ENCODE peak calls at places on chromosomes 4 and X, in six cellular contexts. One of them, this sample, is unnamed. For H3K27me3, the result is how much of the 10 kb centered on the place peaks cover.

GRCh38 chrX:130575831-130576404 is 174.1 kb downstream of the RBMX2 start:
- DNase-seq in tibial nerve: no peak
- DNase-seq in breast epithelium: no peak
- DNase-seq in ovary: peak
- DNase-seq in heart left ventricle: peak
- DNase-seq in thyroid gland: peak
- DNase-seq in this sample: no peak

GRCh38 chr4:153622778-153623240 is 61.3 kb upstream of the TLR2 start:
- DNase-seq in tibial nerve: no peak
- DNase-seq in breast epithelium: no peak
- DNase-seq in ovary: no peak
- DNase-seq in heart left ventricle: no peak
- DNase-seq in thyroid gland: no peak
- DNase-seq in this sample: no peak

GRCh38 chr4:151475338-151475737 is 66.4 kb downstream of the FHIP1A start:
- DNase-seq in tibial nerve: no peak
- DNase-seq in breast epithelium: no peak
- DNase-seq in ovary: no peak
- DNase-seq in heart left ventricle: no peak
- DNase-seq in thyroid gland: peak
- DNase-seq in this sample: no peak

GRCh38 chr4:155509619-155510018 is 132.9 kb upstream of the MAP9 start:
- DNase-seq in tibial nerve: no peak
- DNase-seq in breast epithelium: no peak
- DNase-seq in ovary: no peak
- DNase-seq in heart left ventricle: no peak
- DNase-seq in thyroid gland: no peak
- DNase-seq in this sample: no peak

GRCh38 chrX:148933881-148934280 is 433.5 kb downstream of the AFF2 start:
- DNase-seq in tibial nerve: no peak
- DNase-seq in breast epithelium: no peak
- DNase-seq in ovary: no peak
- DNase-seq in heart left ventricle: no peak
- DNase-seq in thyroid gland: no peak
- DNase-seq in this sample: no peak

GRCh38 chr4:8846046-8846720 is 25.5 kb downstream of the HMX1 start:
- DNase-seq in tibial nerve: no peak
- DNase-seq in breast epithelium: no peak
- DNase-seq in ovary: no peak
- DNase-seq in heart left ventricle: peak
- DNase-seq in thyroid gland: no peak
- DNase-seq in this sample: no peak

GRCh38 chr4:26993967-26994366 is 133.3 kb downstream of the STIM2 start:
- DNase-seq in tibial nerve: no peak
- DNase-seq in breast epithelium: no peak
- DNase-seq in ovary: no peak
- DNase-seq in heart left ventricle: no peak
- DNase-seq in thyroid gland: no peak
- DNase-seq in this sample: no peak

GRCh38 chrX:136156560-136157117 is 9.3 kb downstream of the FHL1 start:
- DNase-seq in tibial nerve: no peak
- DNase-seq in breast epithelium: no peak
- DNase-seq in ovary: no peak
- DNase-seq in heart left ventricle: no peak
- DNase-seq in thyroid gland: no peak
- DNase-seq in this sample: no peak

GRCh38 chrX:98795636-98796035 is 1614.4 kb downstream of the PCDH19 start:
- DNase-seq in tibial nerve: no peak
- DNase-seq in breast epithelium: no peak
- DNase-seq in ovary: no peak
- DNase-seq in heart left ventricle: no peak
- DNase-seq in thyroid gland: no peak
- DNase-seq in this sample: no peak

GRCh38 chr4:54658321-54659093 is 750 bp downstream of the KIT start:
- DNase-seq in tibial nerve: no peak
- DNase-seq in breast epithelium: peak
- DNase-seq in ovary: peak
- DNase-seq in heart left ventricle: peak
- DNase-seq in thyroid gland: peak
- DNase-seq in this sample: no peak

GRCh38 chr4:34148322-34148908 is 2095.9 kb downstream of the ARAP2 start:
- DNase-seq in tibial nerve: no peak
- DNase-seq in breast epithelium: no peak
- DNase-seq in ovary: no peak
- DNase-seq in heart left ventricle: no peak
- DNase-seq in thyroid gland: no peak
- DNase-seq in this sample: no peak

GRCh38 chr4:19472669-19473068 is 779.0 kb upstream of the SLIT2 start:
- DNase-seq in tibial nerve: no peak
- DNase-seq in breast epithelium: no peak
- DNase-seq in ovary: no peak
- DNase-seq in heart left ventricle: no peak
- DNase-seq in thyroid gland: no peak
- DNase-seq in this sample: no peak

GRCh38 chrX:44904542-44905115 is 31.6 kb downstream of the KDM6A start:
- DNase-seq in tibial nerve: no peak
- DNase-seq in breast epithelium: no peak
- DNase-seq in ovary: no peak
- DNase-seq in heart left ventricle: no peak
- DNase-seq in thyroid gland: no peak
- DNase-seq in this sample: no peak

GRCh38 chrX:119986203-119986602 is 42.7 kb upstream of the NKAP start:
- DNase-seq in tibial nerve: no peak
- DNase-seq in breast epithelium: no peak
- DNase-seq in ovary: no peak
- DNase-seq in heart left ventricle: no peak
- DNase-seq in thyroid gland: no peak
- DNase-seq in this sample: no peak

GRCh38 chr4:177442623-177443155 is 452 bp upstream of the AGA start:
- DNase-seq in tibial nerve: no peak
- DNase-seq in breast epithelium: no peak
- DNase-seq in ovary: no peak
- DNase-seq in heart left ventricle: no peak
- DNase-seq in thyroid gland: peak
- DNase-seq in this sample: no peak

GRCh38 chr4:100188829-100189228 is 1.4 kb downstream of the DDIT4L start:
- DNase-seq in tibial nerve: no peak
- DNase-seq in breast epithelium: no peak
- DNase-seq in ovary: no peak
- DNase-seq in heart left ventricle: no peak
- DNase-seq in thyroid gland: peak
- DNase-seq in this sample: peak

GRCh38 chrX:10648608-10649007 is 28.2 kb upstream of the MID1 start:
- DNase-seq in tibial nerve: no peak
- DNase-seq in breast epithelium: no peak
- DNase-seq in ovary: no peak
- DNase-seq in heart left ventricle: no peak
- DNase-seq in thyroid gland: no peak
- DNase-seq in this sample: no peak

GRCh38 chr4:107791902-107792301 is 32.8 kb upstream of the SGMS2 start:
- DNase-seq in tibial nerve: no peak
- DNase-seq in breast epithelium: no peak
- DNase-seq in ovary: no peak
- DNase-seq in heart left ventricle: no peak
- DNase-seq in thyroid gland: no peak
- DNase-seq in this sample: no peak

DNA sequence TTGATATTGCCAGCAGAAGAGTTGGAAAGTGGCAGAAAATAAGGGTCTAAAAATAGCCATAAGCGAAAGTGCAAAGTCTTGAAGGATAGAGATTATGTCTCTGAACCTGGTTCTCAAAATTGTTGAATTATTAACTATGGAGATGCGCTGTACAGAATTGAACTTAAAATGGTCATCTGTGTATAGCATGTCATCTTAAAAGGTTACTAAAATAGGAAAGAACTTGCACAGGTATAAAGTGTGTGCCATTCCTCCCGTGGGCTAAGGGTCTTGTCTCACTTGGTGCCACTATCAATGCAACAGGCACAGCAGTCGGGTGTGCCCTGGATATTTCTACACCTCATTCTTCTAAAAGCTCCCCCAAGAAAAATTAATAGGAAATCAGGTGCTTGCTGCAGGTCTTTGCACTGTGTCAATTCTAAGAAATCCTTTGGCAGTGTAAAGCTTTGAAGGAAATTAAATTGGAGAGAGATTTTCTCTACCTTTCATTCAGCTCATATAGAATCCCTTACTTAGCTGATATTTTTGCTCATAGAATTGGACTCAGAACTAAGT is 2.4 kb downstream of the SORBS2 start:
- DNase-seq in tibial nerve: no peak
- DNase-seq in breast epithelium: no peak
- DNase-seq in ovary: no peak
- DNase-seq in heart left ventricle: no peak
- DNase-seq in thyroid gland: peak
- DNase-seq in this sample: no peak
- TF ChIP-seq POLR2A in tibial nerve: no peak
- TF ChIP-seq POLR2A in breast epithelium: no peak
- TF ChIP-seq POLR2A in ovary: no peak
- TF ChIP-seq POLR2A in heart left ventricle: no peak
- TF ChIP-seq POLR2A in thyroid gland: peak
- TF ChIP-seq POLR2A in this sample: no peak

GRCh38 chr4:13524504-13525243 is 19.6 kb downstream of the NKX3-2 start:
- DNase-seq in tibial nerve: no peak
- DNase-seq in breast epithelium: no peak
- DNase-seq in ovary: no peak
- DNase-seq in heart left ventricle: no peak
- DNase-seq in thyroid gland: no peak
- DNase-seq in this sample: no peak

GRCh38 chr4:13522282-13523104 is 21.8 kb downstream of the NKX3-2 start:
- DNase-seq in tibial nerve: no peak
- DNase-seq in breast epithelium: no peak
- DNase-seq in ovary: no peak
- DNase-seq in heart left ventricle: no peak
- DNase-seq in thyroid gland: no peak
- DNase-seq in this sample: no peak

GRCh38 chr4:13523591-13524503 is 20.5 kb downstream of the NKX3-2 start:
- DNase-seq in tibial nerve: no peak
- DNase-seq in breast epithelium: no peak
- DNase-seq in ovary: no peak
- DNase-seq in heart left ventricle: no peak
- DNase-seq in thyroid gland: no peak
- DNase-seq in this sample: no peak

GRCh38 chr4:13521047-13521446 is 23.3 kb downstream of the NKX3-2 start:
- DNase-seq in tibial nerve: no peak
- DNase-seq in breast epithelium: no peak
- DNase-seq in ovary: no peak
- DNase-seq in heart left ventricle: no peak
- DNase-seq in thyroid gland: no peak
- DNase-seq in this sample: no peak

DNA sequence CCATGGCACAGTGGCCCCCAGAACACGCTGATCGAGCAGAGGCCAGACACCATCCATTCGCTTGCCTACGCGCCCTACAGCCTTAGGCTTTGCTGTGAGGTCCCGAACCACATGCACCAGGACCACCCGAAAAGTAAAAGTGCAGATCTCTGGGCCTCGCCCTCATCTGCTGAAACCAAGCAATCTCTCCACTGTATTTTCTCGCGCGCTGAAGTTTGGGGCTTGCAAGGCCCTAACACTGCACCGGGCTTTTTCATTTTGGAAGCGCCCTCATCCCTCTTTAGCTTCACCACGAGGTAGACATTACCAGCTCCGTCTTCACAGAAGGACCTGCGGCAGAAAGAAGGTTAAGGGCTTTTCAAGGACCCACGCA is 21.2 kb downstream of the NKX3-2 start:
- DNase-seq in tibial nerve: no peak
- DNase-seq in breast epithelium: no peak
- DNase-seq in ovary: no peak
- DNase-seq in heart left ventricle: no peak
- DNase-seq in thyroid gland: no peak
- DNase-seq in this sample: no peak
- H3K27me3 ChIP-seq in tibial nerve: under half
- H3K27me3 ChIP-seq in breast epithelium: half or more
- H3K27me3 ChIP-seq in ovary: under half
- H3K27me3 ChIP-seq in heart left ventricle: half or more
- H3K27me3 ChIP-seq in thyroid gland: half or more
- H3K27me3 ChIP-seq in this sample: half or more

DNA sequence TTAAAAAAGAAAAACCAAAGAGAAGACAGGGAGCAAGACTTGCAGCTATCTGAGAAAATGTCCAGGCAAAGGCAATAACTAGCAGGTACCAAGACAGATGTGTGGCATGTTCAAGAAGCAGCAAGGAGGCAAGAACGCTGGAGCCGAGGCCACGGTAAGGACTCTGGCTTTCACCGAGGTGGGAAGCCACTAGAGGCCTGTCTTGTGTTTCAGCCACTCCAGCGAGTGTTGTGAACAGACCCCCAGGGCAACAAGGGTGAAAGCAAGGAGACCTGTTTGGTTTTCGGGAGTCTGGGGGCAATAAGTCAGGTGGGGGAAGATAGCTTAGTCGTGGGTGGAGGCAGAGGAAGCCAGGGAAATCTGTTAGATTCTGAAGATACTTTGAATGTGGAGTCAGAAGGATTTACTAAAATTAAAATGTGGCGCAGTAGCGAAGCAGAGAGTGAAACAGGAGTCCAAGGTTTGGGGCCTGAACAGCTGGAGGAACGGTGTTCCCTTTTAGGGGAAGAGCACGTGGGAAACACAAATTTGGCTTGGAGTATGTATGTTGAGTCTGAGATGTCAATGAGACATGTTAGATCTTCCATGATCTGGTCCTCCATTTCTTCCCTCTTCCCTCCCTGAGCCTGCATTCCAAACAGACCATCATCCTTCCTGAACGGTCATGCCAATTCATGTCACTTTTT is 3.1 kb downstream of the WDR1 start:
- DNase-seq in tibial nerve: no peak
- DNase-seq in breast epithelium: no peak
- DNase-seq in ovary: no peak
- DNase-seq in heart left ventricle: no peak
- DNase-seq in thyroid gland: no peak
- DNase-seq in this sample: no peak
- H3K27ac ChIP-seq in tibial nerve: peak
- H3K27ac ChIP-seq in breast epithelium: no peak
- H3K27ac ChIP-seq in ovary: no peak
- H3K27ac ChIP-seq in heart left ventricle: no peak
- H3K27ac ChIP-seq in thyroid gland: no peak
- H3K27ac ChIP-seq in this sample: peak

DNA sequence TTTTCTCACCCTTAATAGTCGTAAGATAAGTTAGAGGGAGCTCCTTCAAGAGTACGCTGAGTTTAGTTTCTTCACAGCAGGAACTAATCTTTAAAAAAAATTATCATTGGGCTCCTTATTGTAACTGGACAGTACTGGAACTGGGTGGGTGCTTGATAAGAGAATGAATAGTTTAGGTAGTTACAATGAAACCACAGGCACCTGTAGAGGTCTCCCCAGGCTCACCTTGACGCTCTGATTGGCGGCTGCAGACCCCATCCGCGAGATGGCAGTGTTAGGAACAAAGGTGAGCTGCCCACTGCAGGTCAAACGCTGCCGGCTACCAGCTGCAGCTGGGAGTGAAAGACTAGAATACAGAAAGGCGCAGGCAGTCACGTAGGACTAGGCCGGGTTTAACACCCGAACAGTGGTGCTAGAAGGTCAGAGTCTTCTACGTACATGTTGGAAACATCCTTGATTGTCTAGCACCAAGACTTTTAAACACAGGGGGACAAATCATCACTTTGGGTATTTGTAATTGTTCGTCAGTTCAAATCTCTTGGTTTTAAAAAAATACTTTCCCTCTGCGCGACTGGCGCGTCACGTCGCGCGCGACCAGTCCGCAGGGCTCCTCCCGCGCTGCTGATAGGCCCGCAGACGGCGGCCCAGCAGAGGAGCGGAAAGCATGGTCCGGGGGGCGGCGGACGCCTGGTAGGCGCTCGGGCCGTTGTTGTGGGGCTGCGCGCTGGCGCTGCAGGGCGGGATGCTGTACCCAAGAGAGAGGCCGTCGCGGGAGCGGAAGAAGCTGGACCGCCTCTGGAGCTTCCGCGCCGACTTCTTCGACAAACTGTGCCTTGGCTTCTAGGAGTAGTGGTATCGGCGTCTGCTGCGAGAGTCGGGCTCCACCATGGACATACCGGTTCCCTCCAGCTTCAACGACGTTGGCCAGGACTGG is 45.6 kb downstream of the SMARCA5 start:
- DNase-seq in tibial nerve: peak
- DNase-seq in breast epithelium: peak
- DNase-seq in ovary: peak
- DNase-seq in heart left ventricle: peak
- DNase-seq in thyroid gland: peak
- DNase-seq in this sample: peak
- TF ChIP-seq POLR2A in tibial nerve: no peak
- TF ChIP-seq POLR2A in breast epithelium: no peak
- TF ChIP-seq POLR2A in ovary: no peak
- TF ChIP-seq POLR2A in heart left ventricle: no peak
- TF ChIP-seq POLR2A in thyroid gland: peak
- TF ChIP-seq POLR2A in this sample: no peak